ENCODE peak calls at places on chromosomes 5 and 9, in six cellular contexts. C is K562, R is endothelial cell of umbilical vein, B is GM12878, O is A549, W is HepG2. F is an unnamed sample.

GRCh38 chr5:38008198-38008597 is 168.4 kb upstream of the GDNF start:
- DNase-seq in C (no peak), R (no peak), B (no peak), O (no peak), W (no peak), F (no peak)

GRCh38 chr5:9456435-9457042 is 89.3 kb downstream of the SEMA5A start:
- DNase-seq in C (no peak), R (no peak), B (no peak), O (no peak), W (no peak), F (no peak)

GRCh38 chr5:149561848-149562247 is 10.6 kb upstream of the CSNK1A1 start:
- DNase-seq in C (no peak), R (peak), B (no peak), O (peak), W (peak), F (peak)

GRCh38 chr9:105673850-105674387 is 11.7 kb downstream of the TAL2 start:
- DNase-seq in C (no peak), R (no peak), B (no peak), O (no peak), W (no peak), F (peak)

GRCh38 chr9:86470326-86470725 is 116.1 kb upstream of the TUT7 start:
- DNase-seq in C (no peak), R (no peak), B (no peak), O (no peak), W (no peak), F (no peak)

GRCh38 chr5:169728-170094 is 21.6 kb upstream of the LRRC14B start:
- DNase-seq in C (no peak), R (no peak), B (no peak), O (no peak), W (no peak), F (no peak)

GRCh38 chr9:38282756-38283155 is 109.7 kb upstream of the ALDH1B1 start:
- DNase-seq in C (no peak), R (no peak), B (no peak), O (no peak), W (no peak), F (no peak)

GRCh38 chr9:136784997-136785361 is 6.2 kb upstream of the TMEM141 start:
- DNase-seq in C (peak), R (no peak), B (no peak), O (no peak), W (no peak), F (no peak)

GRCh38 chr5:169350016-169350415 is 49.1 kb upstream of the SLIT3 start:
- DNase-seq in C (no peak), R (peak), B (no peak), O (peak), W (no peak), F (no peak)

GRCh38 chr5:9337908-9338307 is 208.0 kb downstream of the SEMA5A start:
- DNase-seq in C (no peak), R (peak), B (no peak), O (no peak), W (no peak), F (no peak)

GRCh38 chr5:180816608-180817534 is 14.3 kb upstream of the MGAT1 start:
- DNase-seq in C (no peak), R (peak), B (no peak), O (no peak), W (no peak), F (peak)

GRCh38 chr5:161134123-161134522 is 282.1 kb upstream of the ATP10B start:
- DNase-seq in C (no peak), R (no peak), B (no peak), O (no peak), W (no peak), F (no peak)

GRCh38 chr5:80755634-80756033 is 100.9 kb upstream of the DHFR start:
- DNase-seq in C (no peak), R (no peak), B (peak), O (no peak), W (no peak), F (peak)

GRCh38 chr9:79155308-79155707 is 416.5 kb upstream of the TLE4 start:
- DNase-seq in C (no peak), R (no peak), B (no peak), O (no peak), W (no peak), F (no peak)

GRCh38 chr9:36762958-36763357 is 190.3 kb downstream of the MELK start:
- DNase-seq in C (no peak), R (no peak), B (no peak), O (no peak), W (no peak), F (no peak)

GRCh38 chr5:144436007-144436406 is 265.3 kb downstream of the KCTD16 start:
- DNase-seq in C (no peak), R (no peak), B (no peak), O (no peak), W (no peak), F (no peak)

GRCh38 chr5:108884736-108885135 is 137.0 kb downstream of the FER start:
- DNase-seq in C (no peak), R (peak), B (no peak), O (no peak), W (no peak), F (no peak)

GRCh38 chr5:62299600-62299999 is 6.4 kb upstream of the KIF2A start:
- DNase-seq in C (no peak), R (no peak), B (no peak), O (no peak), W (no peak), F (no peak)

GRCh38 chr5:51382759-51383493 is at the start of gene ISL1:
- DNase-seq in C (peak), R (peak), B (no peak), O (peak), W (no peak), F (no peak)

GRCh38 chr5:172696171-172696849 is 55.2 kb downstream of the NEURL1B start:
- DNase-seq in C (no peak), R (no peak), B (no peak), O (no peak), W (no peak), F (no peak)

GRCh38 chr5:117455236-117456233 is 880.9 kb upstream of the SEMA6A start:
- DNase-seq in C (no peak), R (no peak), B (no peak), O (no peak), W (peak), F (peak)

GRCh38 chr9:3023449-3023848 is 179.6 kb upstream of the PUM3 start:
- DNase-seq in C (no peak), R (no peak), B (no peak), O (no peak), W (no peak), F (no peak)

GRCh38 chr9:37675661-37676060 is 24.9 kb downstream of the FRMPD1 start:
- DNase-seq in C (no peak), R (no peak), B (no peak), O (no peak), W (no peak), F (no peak)

GRCh38 chr9:136614372-136614922 is 48.3 kb upstream of the EGFL7 start:
- DNase-seq in C (peak), R (peak), B (no peak), O (no peak), W (no peak), F (no peak)

GRCh38 chr5:139646912-139647391 is 1.2 kb upstream of the CXXC5 start:
- DNase-seq in C (peak), R (no peak), B (no peak), O (no peak), W (no peak), F (peak)

GRCh38 chr5:143696920-143697319 is 115.0 kb upstream of the HMHB1 start:
- DNase-seq in C (no peak), R (no peak), B (no peak), O (no peak), W (no peak), F (no peak)

GRCh38 chr9:120689860-120690259 is 24.4 kb downstream of the MEGF9 start:
- DNase-seq in C (no peak), R (peak), B (no peak), O (no peak), W (no peak), F (no peak)

GRCh38 chr9:133359420-133360175 is 3.2 kb downstream of the SURF2 start:
- DNase-seq in C (no peak), R (no peak), B (no peak), O (no peak), W (peak), F (peak)

GRCh38 chr5:168822745-168823281 is 243.6 kb upstream of the PANK3 start:
- DNase-seq in C (no peak), R (no peak), B (peak), O (no peak), W (no peak), F (peak)

GRCh38 chr5:123125953-123126352 is 36.9 kb downstream of the PRDM6 start:
- DNase-seq in C (no peak), R (peak), B (no peak), O (no peak), W (no peak), F (peak)

GRCh38 chr5:142183561-142183960 is 75.0 kb downstream of the NDFIP1 start:
- DNase-seq in C (no peak), R (no peak), B (no peak), O (no peak), W (no peak), F (no peak)

GRCh38 chr5:142184939-142185526 is 76.5 kb downstream of the NDFIP1 start:
- DNase-seq in C (no peak), R (no peak), B (no peak), O (no peak), W (no peak), F (no peak)

GRCh38 chr5:142189813-142190212 is 81.2 kb downstream of the NDFIP1 start:
- DNase-seq in C (no peak), R (no peak), B (no peak), O (no peak), W (no peak), F (no peak)

GRCh38 chr5:142182840-142183239 is 74.3 kb downstream of the NDFIP1 start:
- DNase-seq in C (no peak), R (no peak), B (no peak), O (no peak), W (no peak), F (no peak)

GRCh38 chr5:142186821-142187594 is 78.4 kb downstream of the NDFIP1 start:
- DNase-seq in C (peak), R (no peak), B (no peak), O (no peak), W (peak), F (peak)
- TF ChIP-seq MYC in C (peak), R (no peak), B (no peak), O (no peak), W (no peak), F (no peak)

GRCh38 chr5:14228219-14228618 is 85.1 kb downstream of the TRIO start:
- DNase-seq in C (no peak), R (no peak), B (no peak), O (no peak), W (no peak), F (no peak)
- TF ChIP-seq MYC in C (no peak), R (no peak), B (no peak), O (no peak), W (no peak), F (no peak)

DNA sequence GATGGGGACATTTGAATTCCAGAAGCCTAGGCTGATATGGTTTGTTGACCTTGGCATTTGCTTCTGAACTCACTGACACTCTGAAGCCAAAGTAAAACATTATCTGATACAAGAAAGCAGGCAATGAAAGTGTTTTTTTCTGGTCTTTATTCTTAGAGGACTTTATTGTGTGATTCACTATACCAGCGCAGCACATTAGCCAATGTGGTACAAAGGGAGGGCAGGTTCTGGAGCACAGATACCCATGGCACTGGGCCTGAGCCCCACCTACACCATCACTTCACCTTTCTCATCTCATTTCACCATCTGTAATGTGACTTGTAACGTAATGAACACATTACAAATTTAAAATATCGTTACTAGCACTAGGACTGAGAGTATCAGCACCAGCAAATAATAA is 89.7 kb upstream of the ZNF366 start:
- DNase-seq in C (peak), R (peak), B (no peak), O (no peak), W (no peak), F (no peak)
- TF ChIP-seq MYC in C (no peak), R (no peak), B (no peak), O (no peak), W (no peak), F (no peak)

GRCh38 chr9:614421-614820 is 227.1 kb upstream of the DMRT1 start:
- DNase-seq in C (no peak), R (no peak), B (no peak), O (no peak), W (peak), F (peak)
- TF ChIP-seq MYC in C (no peak), R (peak), B (no peak), O (no peak), W (no peak), F (peak)

DNA sequence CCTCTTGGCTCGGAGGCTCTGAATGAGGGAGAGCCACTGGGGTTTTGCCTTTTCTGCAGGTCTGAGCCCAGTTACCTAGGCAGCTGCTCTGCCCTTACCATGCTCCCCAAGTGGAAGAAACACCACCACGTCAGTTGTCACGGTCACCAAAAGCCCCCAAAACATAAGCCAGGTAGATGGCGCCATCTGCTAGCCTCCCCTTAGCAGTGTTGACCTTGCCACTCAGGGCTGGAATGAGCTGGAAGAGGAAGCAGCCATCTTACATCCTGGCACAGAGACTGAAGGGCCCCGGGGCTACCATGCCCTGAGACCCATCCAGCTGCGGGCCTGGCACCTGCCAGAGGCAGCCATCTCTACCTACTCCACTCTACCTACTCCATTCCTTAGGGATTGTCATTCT is 7.4 kb downstream of the ZER1 start:
- DNase-seq in C (no peak), R (no peak), B (no peak), O (no peak), W (no peak), F (peak)
- TF ChIP-seq MYC in C (no peak), R (no peak), B (no peak), O (no peak), W (no peak), F (no peak)

DNA sequence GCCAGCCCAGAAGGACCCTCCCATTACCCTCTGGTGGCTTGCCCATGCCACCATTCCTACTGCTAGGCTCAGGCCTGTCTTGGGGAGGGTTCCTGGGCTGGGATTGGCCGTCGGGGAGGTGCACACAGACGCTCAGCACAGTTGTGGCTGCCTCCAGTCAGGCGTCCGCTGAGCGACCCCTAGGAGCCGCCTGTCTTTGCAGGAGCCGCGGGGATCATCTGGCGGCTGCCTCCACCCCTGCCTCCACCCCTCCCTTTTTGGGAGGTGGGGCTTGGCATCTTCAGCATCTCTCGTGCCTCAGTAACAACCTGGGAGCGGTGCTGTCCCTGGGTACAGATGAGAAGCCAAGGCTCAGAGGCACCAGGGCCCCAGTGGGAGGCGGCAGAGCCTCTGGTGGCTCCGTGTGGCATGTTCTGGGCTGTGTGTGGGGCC is 39.6 kb downstream of the RXRA start:
- DNase-seq in C (peak), R (no peak), B (no peak), O (peak), W (no peak), F (peak)
- TF ChIP-seq MYC in C (no peak), R (no peak), B (no peak), O (no peak), W (no peak), F (no peak)